ENCODE peak calls at places on chromosomes 13 and 19, in five cellular contexts. K is aorta, Z is neuronal stem cell, U is Karpas-422, I is gastrocnemius medialis. M is an unnamed sample.

GRCh38 chr13:50617134-50617721 is 226.3 kb downstream of the DLEU7 start:
- DNase-seq in U (no peak), Z (no peak), K (no peak), I (no peak), M (no peak)

GRCh38 chr19:45705115-45705514 is 12.6 kb downstream of the QPCTL start:
- DNase-seq in I (no peak), U (peak; percentile 56), Z (no peak), K (no peak), M (no peak)

GRCh38 chr19:6108721-6109633 is 1.3 kb downstream of the RFX2 start:
- DNase-seq in U (no peak), I (no peak), Z (no peak), K (peak; percentile 86), M (peak; percentile 68)

GRCh38 chr19:49587227-49587626 is 3.8 kb upstream of the PRR12 start:
- DNase-seq in Z (no peak), I (no peak), K (no peak), U (no peak), M (no peak)

GRCh38 chr19:44156475-44156874 is 8.4 kb upstream of the ZNF226 start:
- DNase-seq in U (no peak), K (no peak), Z (no peak), I (no peak), M (no peak)

GRCh38 chr13:35630551-35631275 is 154.2 kb upstream of the MAB21L1 start:
- DNase-seq in U (peak; percentile 74), Z (peak; percentile 32), K (no peak), I (no peak), M (no peak)

GRCh38 chr13:28532226-28533048 is 37.5 kb upstream of the FLT1 start:
- DNase-seq in K (no peak), I (no peak), Z (peak; percentile 47), U (no peak), M (no peak)

GRCh38 chr19:1935484-1936208 is 5.3 kb upstream of the CSNK1G2 start:
- DNase-seq in U (peak; percentile 78), Z (no peak), I (peak; percentile 31), K (peak; percentile 66), M (no peak)

GRCh38 chr13:91468301-91468700 is 69.9 kb downstream of the GPC5 start:
- DNase-seq in K (no peak), U (no peak), I (no peak), Z (no peak), M (no peak)

GRCh38 chr13:45305079-45305478 is 35.9 kb downstream of the TPT1 start:
- DNase-seq in K (no peak), U (no peak), Z (no peak), I (no peak), M (no peak)

GRCh38 chr13:94537740-94538630 is 58.0 kb downstream of the TGDS start:
- DNase-seq in Z (no peak), K (no peak), I (no peak), U (no peak), M (no peak)

GRCh38 chr13:66138172-66138811 is 1091.8 kb downstream of the PCDH9 start:
- DNase-seq in I (no peak), Z (no peak), U (peak; percentile 87), K (no peak), M (no peak)

GRCh38 chr19:49515767-49516166 is 3.3 kb downstream of the FCGRT start:
- DNase-seq in I (no peak), K (peak; percentile 82), U (no peak), Z (no peak), M (no peak)

GRCh38 chr19:30711296-30711695 is 339.1 kb downstream of the ZNF536 start:
- DNase-seq in U (no peak), K (no peak), Z (no peak), I (no peak), M (no peak)

GRCh38 chr13:40275636-40276035 is 390.8 kb downstream of the FOXO1 start:
- DNase-seq in Z (no peak), U (no peak), I (no peak), K (no peak), M (no peak)

GRCh38 chr19:54178581-54179261 is 5.8 kb upstream of the TMC4 start:
- DNase-seq in I (no peak), Z (no peak), K (peak; percentile 47), U (peak; percentile 82), M (no peak)

GRCh38 chr19:10214784-10215183 is 16.3 kb downstream of the S1PR2 start:
- DNase-seq in Z (no peak), K (no peak), U (no peak), I (no peak), M (no peak)

GRCh38 chr19:10112895-10113591 is 1.6 kb downstream of the P2RY11 start:
- DNase-seq in U (peak; percentile 90), K (peak; percentile 65), Z (no peak), I (no peak), M (no peak)

GRCh38 chr19:46859637-46860124 is 1.1 kb upstream of the ARHGAP35 start:
- DNase-seq in U (no peak), Z (no peak), K (no peak), I (peak; percentile 52), M (peak; percentile 76)

GRCh38 chr19:18764591-18765051 is 26.5 kb downstream of the COMP start:
- DNase-seq in U (no peak), I (no peak), K (no peak), Z (no peak), M (no peak)

GRCh38 chr13:74093691-74094090 is 40.5 kb downstream of the KLF12 start:
- DNase-seq in K (no peak), Z (no peak), I (no peak), U (no peak), M (no peak)

GRCh38 chr19:18566953-18567352 is 4.7 kb upstream of the UBA52 start:
- DNase-seq in K (no peak), U (no peak), I (no peak), Z (no peak), M (no peak)

GRCh38 chr13:81138353-81138995 is 797.5 kb upstream of the SPRY2 start:
- DNase-seq in U (no peak), Z (no peak), K (no peak), I (no peak), M (no peak)

GRCh38 chr19:46515879-46516350 is 20.2 kb upstream of the PNMA8B start:
- DNase-seq in Z (no peak), U (peak; percentile 79), K (no peak), I (no peak), M (no peak)

GRCh38 chr13:65592757-65593156 is 1637.4 kb downstream of the PCDH9 start:
- DNase-seq in K (no peak), U (no peak), Z (no peak), I (no peak), M (no peak)

GRCh38 chr19:58218899-58219298 is 9.8 kb upstream of the ZNF544 start:
- DNase-seq in U (peak; percentile 84), Z (no peak), K (no peak), I (no peak), M (no peak)

GRCh38 chr19:43429395-43429794 is 14.7 kb downstream of the TEX101 start:
- DNase-seq in Z (no peak), I (no peak), U (no peak), K (no peak), M (no peak)

GRCh38 chr13:26132756-26133155 is 80.9 kb upstream of the SHISA2 start:
- DNase-seq in Z (peak; percentile 4), K (no peak), U (no peak), I (no peak), M (no peak)

GRCh38 chr13:106372199-106373160 is 163.0 kb downstream of the EFNB2 start:
- DNase-seq in U (no peak), Z (no peak), K (no peak), I (no peak), M (no peak)

GRCh38 chr19:22945560-22945959 is 57.4 kb downstream of the ZNF728 start:
- DNase-seq in Z (peak; percentile 5), U (peak; percentile 56), K (no peak), I (no peak), M (no peak)

GRCh38 chr13:68666774-68667397 is 1436.8 kb upstream of the PCDH9 start:
- DNase-seq in I (no peak), K (no peak), U (no peak), Z (no peak), M (no peak)
- H3K4me1 ChIP-seq in I (no peaks in the 10 kb centered on the region), K (no peaks in the 10 kb centered on the region), U (peaks cover 4% of the 10 kb centered on the region), Z (no peaks in the 10 kb centered on the region), M (no peaks in the 10 kb centered on the region)

GRCh38 chr13:98504029-98504351 is 72.9 kb downstream of the STK24 start:
- DNase-seq in I (no peak), U (no peak), K (no peak), Z (no peak), M (no peak)
- H3K4me1 ChIP-seq in I (peaks cover 73% of the 10 kb centered on the region), U (peaks cover 29% of the 10 kb centered on the region), K (peaks cover 10% of the 10 kb centered on the region), Z (peaks cover 11% of the 10 kb centered on the region), M (peaks cover 46% of the 10 kb centered on the region)

DNA sequence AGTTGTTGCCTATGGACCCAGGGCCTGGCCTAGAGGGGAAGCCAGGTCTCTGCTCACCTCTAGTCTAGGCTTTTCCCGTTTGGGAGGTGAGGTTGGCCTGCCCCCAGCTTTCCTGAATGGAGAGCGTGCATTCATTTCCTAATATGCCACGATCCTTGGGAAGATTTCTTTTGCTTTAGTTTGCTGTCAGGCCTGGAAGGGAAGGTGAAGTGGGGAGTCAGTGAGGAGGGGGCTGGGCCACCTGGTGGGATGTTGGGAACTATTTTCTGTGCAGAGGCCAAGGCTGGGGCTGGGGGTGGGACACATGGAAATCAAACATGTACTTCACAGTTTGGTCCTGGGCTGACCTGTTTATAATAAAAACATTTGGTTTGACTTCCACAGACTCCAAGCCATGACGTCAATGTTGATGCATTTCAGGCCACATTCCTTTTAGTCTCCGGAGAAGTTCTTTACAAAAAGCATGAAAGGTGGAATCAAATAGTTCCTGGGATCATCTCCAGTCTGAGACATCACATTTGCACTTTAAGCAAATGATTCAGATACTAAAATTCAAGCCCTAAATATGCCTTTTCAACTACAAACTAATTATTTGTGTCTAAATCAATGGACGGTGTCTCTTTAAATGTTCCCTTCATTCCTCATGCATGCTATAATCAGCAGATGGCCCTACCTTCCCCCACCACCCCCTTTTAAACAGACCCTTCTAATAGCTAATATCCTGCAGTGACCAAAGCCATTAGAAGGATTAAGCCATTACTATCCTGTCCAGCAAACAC is 41.5 kb upstream of the MEDAG start:
- DNase-seq in U (no peak), K (no peak), Z (no peak), I (no peak), M (no peak)
- H3K4me1 ChIP-seq in U (no peaks in the 10 kb centered on the region), K (peaks cover 3% of the 10 kb centered on the region), Z (peaks cover 28% of the 10 kb centered on the region), I (peaks cover 23% of the 10 kb centered on the region), M (no peaks in the 10 kb centered on the region)

DNA sequence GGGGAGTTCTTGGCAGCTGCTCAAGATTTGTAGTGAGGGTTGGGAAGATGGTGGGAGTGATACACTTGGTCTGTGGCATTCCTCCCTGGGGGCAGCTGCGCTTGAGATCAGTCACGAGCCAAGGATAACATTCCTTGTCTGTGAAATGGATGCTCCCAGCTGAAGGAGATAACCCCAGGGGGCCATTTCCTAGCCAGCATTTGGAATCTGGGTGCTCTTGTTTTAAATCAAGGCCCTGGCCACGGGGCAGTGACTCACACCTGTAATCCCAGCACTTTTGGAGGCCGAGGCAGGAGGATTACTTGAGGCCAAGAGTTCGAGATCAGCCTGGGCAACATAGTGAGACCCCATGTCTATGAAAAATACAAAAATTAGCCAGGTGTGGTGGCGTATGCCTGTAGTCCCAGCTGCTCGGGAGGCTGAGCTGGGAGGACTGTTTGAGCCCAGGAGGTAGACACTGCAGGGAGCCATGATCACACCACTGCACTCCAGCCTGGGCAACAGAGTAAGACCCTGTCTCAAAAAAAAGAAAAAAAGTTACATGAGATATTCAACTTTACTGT is 4.6 kb downstream of the PKN1 start:
- DNase-seq in K (no peak), I (no peak), U (no peak), Z (no peak), M (no peak)
- H3K4me1 ChIP-seq in K (no peaks in the 10 kb centered on the region), I (peaks cover 22% of the 10 kb centered on the region), U (peaks cover 35% of the 10 kb centered on the region), Z (peaks cover 13% of the 10 kb centered on the region), M (peaks cover 7% of the 10 kb centered on the region)

M was measured in breast epithelium.